ENCODE peak calls at places on chromosomes 12 and 14, in nine cellular contexts. J is ovary; N is naive thymus-derived CD4-positive, alpha-beta T cell; K is GM23248; P is H1; W is aorta; U is heart left ventricle; D is psoas muscle; Q is NT2/D1. M is an unnamed sample. For H3K27me3, the result is how much of the 10 kb centered on the place peaks cover.

GRCh38 chr12:95908573-95908972 is 33.8 kb downstream of the CCDC38 start:
- DNase-seq in U (no peak), D (no peak), Q (no peak), K (peak), P (no peak), N (no peak), W (no peak), J (no peak), M (no peak)

GRCh38 chr12:77161944-77162343 is 96.6 kb upstream of the E2F7 start:
- DNase-seq in W (no peak), D (no peak), Q (peak), N (no peak), U (no peak), P (no peak), K (no peak), J (no peak), M (no peak)

GRCh38 chr12:111268738-111269572 is 99.9 kb downstream of the PHETA1 start:
- DNase-seq in J (no peak), W (no peak), Q (no peak), U (no peak), P (no peak), D (no peak), K (peak), N (no peak), M (no peak)

GRCh38 chr12:121428883-121429282 is 29.0 kb downstream of the RNF34 start:
- DNase-seq in U (no peak), P (no peak), W (no peak), K (no peak), J (no peak), N (no peak), D (no peak), Q (no peak), M (no peak)

GRCh38 chr14:100891501-100892445 is 11.7 kb downstream of the RTL1 start:
- DNase-seq in J (peak), D (peak), P (no peak), K (no peak), W (peak), N (no peak), Q (no peak), U (peak), M (peak)

GRCh38 chr12:67025543-67026114 is 243.5 kb upstream of the CAND1 start:
- DNase-seq in D (no peak), U (no peak), Q (peak), J (no peak), W (no peak), N (no peak), K (peak), P (peak), M (peak)

GRCh38 chr14:66624319-66624937 is 116.5 kb downstream of the GPHN start:
- DNase-seq in K (peak), J (peak), W (no peak), P (peak), N (no peak), D (peak), Q (peak), U (peak), M (peak)

GRCh38 chr12:18522806-18523205 is 215.0 kb downstream of the PLCZ1 start:
- DNase-seq in Q (no peak), D (no peak), P (no peak), W (no peak), K (peak), J (no peak), U (no peak), N (no peak), M (no peak)

GRCh38 chr14:91947196-91948184 is at the start of gene FBLN5:
- DNase-seq in P (peak), N (peak), W (peak), J (peak), K (peak), D (peak), Q (peak), U (peak), M (no peak)

GRCh38 chr14:39988939-39989338 is 556.7 kb upstream of the FBXO33 start:
- DNase-seq in J (no peak), K (peak), Q (peak), U (no peak), N (no peak), P (no peak), W (no peak), D (no peak), M (no peak)

GRCh38 chr12:65121049-65121955 is at the start of gene WIF1:
- DNase-seq in J (no peak), U (peak), Q (peak), K (peak), P (peak), W (peak), N (no peak), D (peak), M (peak)

GRCh38 chr14:93725993-93726392 is 62.3 kb downstream of the PRIMA1 start:
- DNase-seq in U (no peak), D (no peak), N (no peak), Q (no peak), W (peak), K (no peak), P (no peak), J (no peak), M (no peak)

GRCh38 chr12:78560633-78561032 is 303.9 kb upstream of the SYT1 start:
- DNase-seq in J (no peak), N (no peak), Q (no peak), W (no peak), P (no peak), D (no peak), U (no peak), K (no peak), M (no peak)

GRCh38 chr12:69027411-69027811 is 94.4 kb upstream of the CPM start:
- DNase-seq in K (peak), J (no peak), P (no peak), D (no peak), U (no peak), W (no peak), N (no peak), Q (no peak), M (no peak)

GRCh38 chr14:73216035-73216434 is 21.3 kb upstream of the PAPLN start:
- DNase-seq in U (no peak), K (no peak), P (no peak), W (no peak), Q (no peak), D (no peak), N (no peak), J (no peak), M (no peak)

GRCh38 chr14:56136571-56137498 is 18.6 kb downstream of the PELI2 start:
- DNase-seq in D (no peak), K (no peak), U (no peak), N (no peak), P (no peak), Q (no peak), W (no peak), J (no peak), M (no peak)

GRCh38 chr12:10966314-10966713 is 20.4 kb downstream of the TAS2R50 start:
- DNase-seq in J (no peak), U (no peak), N (no peak), W (no peak), Q (no peak), K (no peak), D (no peak), P (no peak), M (no peak)

GRCh38 chr12:24778486-24779304 is 170.2 kb downstream of the BCAT1 start:
- DNase-seq in J (no peak), K (peak), D (no peak), Q (peak), N (no peak), W (no peak), P (no peak), U (no peak), M (no peak)

GRCh38 chr12:27996761-27997160 is 24.2 kb upstream of the PTHLH start:
- DNase-seq in P (no peak), K (no peak), W (no peak), N (no peak), D (no peak), Q (peak), J (no peak), U (no peak), M (no peak)

GRCh38 chr12:27999521-27999920 is 27.0 kb upstream of the PTHLH start:
- DNase-seq in U (no peak), P (no peak), W (no peak), D (no peak), K (peak), Q (no peak), J (no peak), N (no peak), M (no peak)

GRCh38 chr12:27999970-28000369 is 27.4 kb upstream of the PTHLH start:
- DNase-seq in J (no peak), W (no peak), U (no peak), P (no peak), N (no peak), Q (no peak), K (peak), D (no peak), M (no peak)

GRCh38 chr12:27998170-27999110 is 25.9 kb upstream of the PTHLH start:
- DNase-seq in N (no peak), U (no peak), Q (no peak), W (no peak), D (no peak), K (no peak), J (no peak), P (no peak), M (no peak)

GRCh38 chr12:27995406-27995805 is 22.9 kb upstream of the PTHLH start:
- DNase-seq in U (no peak), Q (no peak), J (no peak), K (no peak), P (no peak), D (no peak), N (no peak), W (no peak), M (no peak)
- H3K27me3 ChIP-seq in U (under half), Q (under half), J (under half), K (under half), P (under half), D (under half), N (under half), W (under half), M (under half)

DNA sequence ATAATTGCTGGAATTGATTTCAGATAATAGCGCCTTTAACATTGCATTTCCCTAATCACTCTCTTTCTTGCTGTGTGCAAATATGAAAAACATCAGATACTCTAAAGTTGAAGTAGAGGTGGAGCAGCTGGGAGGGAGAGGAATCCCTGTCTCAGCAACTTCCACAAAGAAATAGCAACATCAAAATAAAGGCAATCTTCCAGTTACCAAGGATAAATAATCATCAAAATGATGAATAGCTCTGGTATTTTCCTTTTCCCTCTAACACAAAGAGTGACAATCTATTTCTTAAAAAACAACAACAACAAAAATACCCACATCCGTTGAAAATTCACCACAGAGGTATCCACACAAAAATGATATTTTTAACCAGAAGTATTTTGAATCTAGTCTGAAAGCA is 71.9 kb upstream of the OVCH1 start:
- DNase-seq in N (no peak), W (no peak), K (peak), D (no peak), J (no peak), Q (no peak), P (no peak), U (no peak), M (no peak)
- H3K27me3 ChIP-seq in N (under half), W (under half), K (under half), D (under half), J (under half), Q (under half), P (under half), U (under half), M (under half)

DNA sequence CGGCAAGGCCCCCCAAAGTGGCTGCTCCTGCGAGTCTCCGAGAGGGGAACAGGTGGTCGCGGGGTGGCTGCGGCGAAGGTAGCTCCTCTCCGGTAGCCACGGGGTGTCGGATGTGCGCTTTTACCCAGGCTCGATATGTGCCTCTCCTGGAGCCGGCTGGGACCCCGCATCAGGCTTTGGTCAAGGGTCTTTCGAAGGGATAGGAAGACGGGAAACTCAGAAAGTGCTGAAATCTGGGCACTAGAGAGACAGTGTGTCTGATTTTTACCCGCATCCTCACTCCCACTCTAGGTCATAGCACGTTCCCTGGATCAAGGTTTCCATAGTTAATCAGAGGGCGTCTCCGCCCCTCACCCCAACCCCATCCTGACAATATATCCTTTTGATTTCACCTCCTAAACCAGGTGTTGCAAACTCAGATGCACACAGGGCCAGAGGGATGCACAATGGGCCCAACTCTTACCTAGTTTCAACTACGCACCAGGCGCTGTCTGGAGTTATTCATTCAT is 156.9 kb downstream of the PTPN11 start:
- DNase-seq in D (no peak), W (no peak), Q (no peak), U (no peak), P (no peak), N (no peak), J (no peak), K (no peak), M (no peak)
- H3K27me3 ChIP-seq in D (under half), W (under half), Q (under half), U (under half), P (under half), N (under half), J (under half), K (under half), M (under half)

GRCh38 chr12:4738541-4738940 is 18.3 kb downstream of the GALNT8 start:
- DNase-seq in W (no peak), N (no peak), J (no peak), K (no peak), D (no peak), U (no peak), P (no peak), Q (no peak), M (no peak)

GRCh38 chr12:4736048-4736447 is 15.8 kb downstream of the GALNT8 start:
- DNase-seq in D (no peak), P (no peak), W (no peak), U (no peak), Q (no peak), J (no peak), K (no peak), N (no peak), M (no peak)

DNA sequence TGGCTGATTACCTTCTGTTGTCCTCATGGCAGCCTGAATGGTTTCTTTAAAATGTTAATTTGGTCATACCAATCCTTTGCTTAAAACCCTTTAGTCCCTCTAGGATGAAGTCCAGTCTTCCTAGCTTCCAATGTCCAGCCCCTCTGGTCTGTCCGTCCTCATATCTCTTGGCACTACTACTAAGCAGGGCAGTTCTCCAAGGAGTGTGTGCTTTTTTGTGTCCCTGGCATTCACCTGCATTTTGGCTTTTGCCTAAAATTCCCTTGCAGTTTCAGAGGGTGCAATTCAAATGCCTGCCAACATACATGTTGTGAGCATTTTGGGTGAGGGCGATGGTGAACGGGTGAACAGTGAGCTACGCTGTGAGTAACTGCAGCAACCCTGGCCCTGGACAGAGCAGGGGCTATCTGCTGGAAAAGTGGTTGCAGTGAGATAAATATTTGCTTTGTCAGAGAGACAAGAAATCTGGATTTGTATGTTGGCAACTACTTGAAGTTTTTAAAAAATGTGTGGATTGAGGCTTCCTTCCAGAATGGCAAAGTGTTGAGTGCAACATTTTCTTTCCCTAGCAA is 14.5 kb downstream of the GALNT8 start:
- DNase-seq in J (no peak), N (no peak), U (no peak), K (no peak), W (no peak), P (no peak), Q (no peak), D (no peak), M (no peak)
- H3K27me3 ChIP-seq in J (under half), N (under half), U (under half), K (under half), W (under half), P (under half), Q (under half), D (under half), M (under half)

GRCh38 chr14:60356921-60357550 is 108.0 kb downstream of the PPM1A start:
- DNase-seq in U (no peak), W (no peak), N (no peak), D (no peak), P (no peak), J (no peak), K (no peak), Q (peak), M (peak)
- H3K27me3 ChIP-seq in U (under half), W (under half), N (under half), D (under half), P (under half), J (under half), K (under half), Q (under half), M (under half)

GRCh38 chr14:60637138-60637489 is 12.2 kb downstream of the SIX1 start:
- DNase-seq in Q (no peak), K (no peak), W (no peak), J (no peak), D (peak), P (no peak), N (no peak), U (no peak), M (no peak)
- H3K27me3 ChIP-seq in Q (half or more), K (under half), W (under half), J (under half), D (under half), P (half or more), N (under half), U (half or more), M (half or more)